ENCODE peak calls at places on chromosomes 7 and 10, in six cellular contexts. F is HCT116, I is OCI-LY7, L is GM23248, U is PC-3, N is MM.1S. G is an unnamed sample.

GRCh38 chr7:76337147-76337546 is 21.6 kb downstream of the YWHAG start:
- DNase-seq in F (no peak), N (no peak), U (no peak), L (no peak), I (no peak), G (no peak)

GRCh38 chr7:125383324-125383723 is 453.7 kb upstream of the POT1 start:
- DNase-seq in N (peak), U (peak), L (no peak), F (no peak), I (no peak), G (peak)

GRCh38 chr7:6500691-6501090 is 50.6 kb downstream of the GRID2IP start:
- DNase-seq in N (no peak), F (no peak), L (no peak), I (no peak), U (no peak), G (no peak)

GRCh38 chr10:43076876-43077420 is at the start of gene RET:
- DNase-seq in I (no peak), U (no peak), F (no peak), N (no peak), L (peak), G (peak)

GRCh38 chr10:132811891-132812481 is 26.0 kb upstream of the NKX6-2 start:
- DNase-seq in N (no peak), U (no peak), I (no peak), L (no peak), F (no peak), G (no peak)

GRCh38 chr7:5229451-5230271 is 39.6 kb downstream of the WIPI2 start:
- DNase-seq in L (no peak), I (peak), F (no peak), U (no peak), N (no peak), G (no peak)

GRCh38 chr7:128103498-128104108 is 72.4 kb upstream of the LRRC4 start:
- DNase-seq in L (peak), U (no peak), F (no peak), I (peak), N (no peak), G (peak)

GRCh38 chr7:55018361-55019328 is at the start of gene EGFR:
- DNase-seq in I (no peak), N (peak), L (peak), U (peak), F (peak), G (peak)

GRCh38 chr7:45924283-45924682 is 3.2 kb upstream of the IGFBP3 start:
- DNase-seq in U (peak), N (no peak), L (peak), I (no peak), F (no peak), G (no peak)

GRCh38 chr10:131312261-131312801 is 810 bp upstream of the TCERG1L start:
- DNase-seq in I (no peak), F (no peak), N (no peak), U (no peak), L (no peak), G (peak)

GRCh38 chr10:93593749-93594148 is 7.3 kb downstream of the RBP4 start:
- DNase-seq in L (no peak), N (no peak), U (no peak), I (no peak), F (no peak), G (no peak)

GRCh38 chr10:93593254-93593653 is 7.8 kb downstream of the RBP4 start:
- DNase-seq in L (no peak), F (no peak), N (no peak), U (no peak), I (no peak), G (no peak)

GRCh38 chr10:93589648-93590562 is 11.1 kb downstream of the RBP4 start:
- DNase-seq in L (no peak), I (no peak), U (no peak), N (no peak), F (no peak), G (no peak)

GRCh38 chr10:93590638-93591037 is 10.4 kb downstream of the RBP4 start:
- DNase-seq in U (no peak), I (no peak), L (no peak), F (no peak), N (no peak), G (no peak)

DNA sequence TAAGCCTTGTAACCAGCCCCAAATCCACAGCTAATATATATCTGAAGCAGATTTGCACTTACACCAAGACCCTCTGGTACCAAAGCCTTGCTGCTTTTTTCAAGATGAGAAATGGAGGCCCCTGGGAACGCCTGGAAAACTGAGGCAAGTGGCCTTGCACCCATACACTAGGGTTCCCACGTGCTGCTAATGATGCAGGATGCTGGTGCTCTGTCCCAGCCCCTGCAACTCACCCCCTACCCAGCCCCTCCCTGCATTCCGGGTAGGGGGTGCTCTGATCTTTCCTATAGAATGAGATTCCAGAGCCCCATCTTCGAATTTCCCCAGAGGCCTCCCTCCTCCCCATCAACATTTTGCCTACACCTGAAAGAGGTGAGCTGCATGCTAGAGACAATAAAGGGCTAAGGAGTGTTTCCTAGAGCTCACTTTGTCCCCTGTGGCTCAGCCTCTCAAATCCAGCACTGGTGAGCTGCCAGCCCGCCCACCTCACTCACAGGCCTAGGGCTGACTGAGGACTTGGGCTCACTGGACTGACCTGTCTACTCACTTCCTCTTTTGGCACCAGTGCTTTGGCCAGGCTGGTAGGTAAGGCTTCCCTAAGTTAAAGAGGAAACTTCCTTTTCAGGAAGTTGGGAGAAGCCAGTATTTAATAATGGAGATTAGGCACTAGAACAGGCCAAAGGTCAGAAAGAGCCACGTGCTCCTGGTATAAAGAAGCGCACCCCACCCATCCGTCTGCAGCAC is 9.8 kb downstream of the RBP4 start:
- DNase-seq in N (no peak), U (peak), L (no peak), F (no peak), I (no peak), G (peak)
- TF ChIP-seq EZH2phosphoT487 in N (no peak), U (no peak), L (no peak), F (no peak), I (no peak), G (no peak)

GRCh38 chr10:102435529-102436233 is 3.3 kb upstream of the CUEDC2 start:
- DNase-seq in N (no peak), I (no peak), U (no peak), L (peak), F (no peak), G (peak)
- TF ChIP-seq EZH2phosphoT487 in N (no peak), I (no peak), U (no peak), L (no peak), F (no peak), G (no peak)

DNA sequence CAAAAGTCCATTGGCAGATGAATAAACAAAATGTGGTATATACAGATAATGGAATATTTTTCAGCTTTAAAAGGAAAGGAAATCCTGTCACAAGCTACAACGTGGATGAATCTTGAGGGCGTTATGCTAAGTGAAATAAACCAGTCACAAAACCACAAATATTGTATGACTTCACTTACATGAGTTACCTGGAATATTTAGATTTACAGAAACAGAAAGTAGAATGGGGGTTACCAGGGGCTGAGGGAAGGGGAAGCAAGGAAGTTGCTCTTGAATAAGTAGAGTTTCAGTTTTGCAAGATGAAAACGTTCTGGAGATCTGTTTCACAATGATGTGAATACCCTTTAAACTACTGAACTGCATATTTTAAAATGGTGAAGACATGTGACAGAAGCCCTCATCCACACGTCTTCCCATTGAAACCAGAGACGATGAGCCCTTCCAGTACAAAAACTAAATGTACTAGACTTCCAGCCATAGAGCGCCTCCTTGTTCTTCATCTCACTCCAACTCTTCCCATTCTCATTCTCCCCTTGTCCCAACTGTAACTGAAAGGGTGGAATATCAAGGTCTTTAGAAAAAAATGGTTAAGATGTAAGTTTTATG is 62.4 kb downstream of the MICU1 start:
- DNase-seq in N (peak), I (no peak), L (no peak), U (no peak), F (no peak), G (no peak)
- TF ChIP-seq EZH2phosphoT487 in N (no peak), I (no peak), L (no peak), U (no peak), F (no peak), G (no peak)

GRCh38 chr10:79176052-79176501 is 107.3 kb downstream of the ZMIZ1 start:
- DNase-seq in L (peak), I (no peak), N (no peak), U (no peak), F (no peak), G (no peak)
- TF ChIP-seq EZH2phosphoT487 in L (no peak), I (no peak), N (no peak), U (no peak), F (no peak), G (no peak)